ENCODE peak calls at places on chromosomes 2 and 18, in five cellular contexts. C is WTC11, T is memory B cell, A is adipocyte, Z is fibroblast of gingiva. Y is an unnamed sample.

GRCh38 chr2:203802277-203803045 is 65.1 kb upstream of the CTLA4 start:
- DNase-seq in C (no peak), T (no peak), A (peak; percentile 70), Z (peak; percentile 87), Y (no peak)

GRCh38 chr18:67104700-67105284 is 411.7 kb downstream of the DSEL start:
- DNase-seq in C (peak; percentile 74), T (no peak), A (peak; percentile 92), Z (peak; percentile 62), Y (no peak)

GRCh38 chr18:23380817-23381216 is 72.3 kb upstream of the RIOK3 start:
- DNase-seq in C (no peak), T (no peak), A (no peak), Z (no peak), Y (no peak)

GRCh38 chr2:29012211-29012681 is 31.1 kb downstream of the TOGARAM2 start:
- DNase-seq in C (no peak), T (no peak), A (no peak), Z (peak; percentile 53), Y (no peak)

GRCh38 chr2:166032361-166032760 is 78.8 kb upstream of the TTC21B start:
- DNase-seq in C (no peak), T (no peak), A (peak; percentile 51), Z (peak; percentile 47), Y (no peak)

GRCh38 chr2:75558786-75559428 is 1.8 kb downstream of the EVA1A start:
- DNase-seq in C (no peak), T (no peak), A (no peak), Z (peak; percentile 55), Y (no peak)

GRCh38 chr2:45690223-45690622 is 38.7 kb downstream of the PRKCE start:
- DNase-seq in C (no peak), T (no peak), A (no peak), Z (no peak), Y (no peak)

GRCh38 chr2:191318729-191319078 is 73.5 kb downstream of the MYO1B start:
- DNase-seq in C (peak; percentile 21), T (no peak), A (peak; percentile 86), Z (peak; percentile 67), Y (no peak)

GRCh38 chr18:77039196-77040140 is 93.1 kb downstream of the MBP start:
- DNase-seq in C (no peak), T (no peak), A (no peak), Z (no peak), Y (no peak)

GRCh38 chr2:225994748-225995405 is 595.4 kb downstream of the NYAP2 start:
- DNase-seq in C (no peak), T (no peak), A (no peak), Z (peak; percentile 41), Y (no peak)

GRCh38 chr18:12408247-12408869 is 629 bp downstream of the PRELID3A start:
- DNase-seq in C (no peak), T (peak; percentile 13), A (peak; percentile 60), Z (no peak), Y (no peak)

GRCh38 chr2:119327431-119327830 is 39.2 kb downstream of the C2orf76 start:
- DNase-seq in C (no peak), T (no peak), A (no peak), Z (no peak), Y (no peak)

GRCh38 chr2:55885129-55885943 is 38.2 kb downstream of the EFEMP1 start:
- DNase-seq in C (no peak), T (no peak), A (peak; percentile 92), Z (peak; percentile 85), Y (no peak)

GRCh38 chr18:39302481-39302880 is 1736.9 kb upstream of the CELF4 start:
- DNase-seq in C (no peak), T (no peak), A (no peak), Z (no peak), Y (no peak)

GRCh38 chr2:120613742-120614481 is 121.8 kb upstream of the GLI2 start:
- DNase-seq in C (no peak), T (no peak), A (peak; percentile 88), Z (peak; percentile 94), Y (no peak)

GRCh38 chr2:238053195-238053776 is 7.5 kb upstream of the SCLY start:
- DNase-seq in C (no peak), T (no peak), A (peak; percentile 37), Z (no peak), Y (no peak)